ENCODE peak calls at places on chromosomes 16 and 17, in seven cellular contexts. S is epithelial cell of esophagus, T is Calu3, X is SK-N-SH, D is neural progenitor cell, H is hepatocyte, Z is GM13976. Q is an unnamed sample.
A peak's percentile ranks its signal among the peaks of the same experiment; 100 is the strongest.

GRCh38 chr17:79192503-79193500 is 118.2 kb downstream of the ENGASE start:
- DNase-seq in H (peak; percentile 80), S (peak; percentile 48), Z (peak; percentile 74), T (peak; percentile 39), D (peak; percentile 93), X (no peak), Q (peak; percentile 29)

GRCh38 chr17:12415031-12415430 is 250.7 kb upstream of the MYOCD start:
- DNase-seq in X (no peak), Z (no peak), H (peak; percentile 46), S (peak; percentile 46), D (no peak), T (no peak), Q (no peak)

GRCh38 chr17:75406222-75406615 is 741 bp upstream of the GRB2 start:
- DNase-seq in T (no peak), X (peak; percentile 27), S (peak; percentile 24), Z (no peak), D (peak; percentile 28), H (no peak), Q (no peak)

GRCh38 chr17:10294162-10294561 is 78.6 kb downstream of the MYH13 start:
- DNase-seq in H (peak; percentile 46), T (no peak), Z (peak; percentile 60), X (no peak), D (no peak), S (no peak), Q (no peak)

GRCh38 chr16:11258553-11259287 is 2.7 kb upstream of the SOCS1 start:
- DNase-seq in H (no peak), S (no peak), D (no peak), Z (peak; percentile 81), T (no peak), X (peak; percentile 50), Q (peak; percentile 74)

GRCh38 chr17:4498461-4499397 is at the start of gene SPNS2:
- DNase-seq in T (peak; percentile 79), S (peak; percentile 69), Z (peak; percentile 89), X (peak; percentile 97), H (peak; percentile 87), D (peak; percentile 90), Q (peak; percentile 75)

GRCh38 chr17:5355416-5356129 is 63.9 kb downstream of the NUP88 start:
- DNase-seq in H (no peak), T (no peak), S (peak; percentile 45), X (no peak), D (no peak), Z (no peak), Q (no peak)

GRCh38 chr16:49703494-49703893 is 152.4 kb downstream of the ZNF423 start:
- DNase-seq in S (no peak), T (no peak), H (no peak), D (no peak), X (no peak), Z (no peak), Q (no peak)

GRCh38 chr17:33389506-33390141 is 96.5 kb upstream of the ASIC2 start:
- DNase-seq in D (no peak), S (no peak), H (no peak), X (no peak), T (no peak), Z (no peak), Q (no peak)

GRCh38 chr16:82082543-82083244 is 47.6 kb downstream of the HSD17B2 start:
- DNase-seq in D (no peak), S (peak; percentile 65), Z (peak; percentile 13), H (peak; percentile 46), X (no peak), T (peak; percentile 37), Q (no peak)

GRCh38 chr17:6365187-6365943 is 69.6 kb downstream of the AIPL1 start:
- DNase-seq in Z (no peak), T (peak; percentile 27), D (no peak), H (peak; percentile 36), S (peak; percentile 78), X (no peak), Q (no peak)

GRCh38 chr17:82889496-82890338 is 49.9 kb upstream of the ZNF750 start:
- DNase-seq in X (no peak), S (peak; percentile 65), D (no peak), Z (no peak), H (peak; percentile 66), T (peak; percentile 90), Q (no peak)

GRCh38 chr17:64081802-64082799 is 47.8 kb downstream of the ERN1 start:
- DNase-seq in D (no peak), S (peak; percentile 96), Z (no peak), X (peak; percentile 76), H (peak; percentile 52), T (peak; percentile 33), Q (no peak)

GRCh38 chr17:28371245-28372202 is at the start of gene SARM1:
- DNase-seq in S (no peak), T (peak; percentile 59), Z (peak; percentile 96), X (peak; percentile 98), H (peak; percentile 94), D (peak; percentile 98), Q (peak; percentile 89)

GRCh38 chr17:77354721-77355455 is 214.1 kb downstream of the SEC14L1 start:
- DNase-seq in Z (peak; percentile 33), D (no peak), X (peak; percentile 60), T (no peak), S (peak; percentile 85), H (peak; percentile 58), Q (peak; percentile 73)

GRCh38 chr17:66344473-66344872 is 42.1 kb downstream of the PRKCA start:
- DNase-seq in H (no peak), S (no peak), T (no peak), X (no peak), Z (no peak), D (no peak), Q (no peak)

GRCh38 chr16:86669937-86670772 is 91.8 kb downstream of the FOXL1 start:
- DNase-seq in D (peak; percentile 54), X (no peak), T (no peak), Z (no peak), H (peak; percentile 39), S (no peak), Q (peak; percentile 66)

GRCh38 chr17:48181653-48182052 is 74.1 kb downstream of the SNX11 start:
- DNase-seq in Z (no peak), X (no peak), S (peak; percentile 41), D (peak; percentile 60), T (peak; percentile 44), H (peak; percentile 21), Q (no peak)

GRCh38 chr16:69804283-69804682 is 42.2 kb downstream of the WWP2 start:
- DNase-seq in H (no peak), X (no peak), S (no peak), Z (no peak), T (no peak), D (no peak), Q (no peak)

GRCh38 chr16:81585785-81586184 is 141.2 kb downstream of the CMIP start:
- DNase-seq in D (peak; percentile 49), S (no peak), X (no peak), H (peak; percentile 48), T (peak; percentile 45), Z (no peak), Q (no peak)

GRCh38 chr16:73019456-73020362 is 28.2 kb downstream of the ZFHX3 start:
- DNase-seq in H (peak; percentile 47), X (no peak), T (peak; percentile 48), D (no peak), S (peak; percentile 60), Z (no peak), Q (no peak)

GRCh38 chr17:40548491-40548981 is 16.7 kb downstream of the CCR7 start:
- DNase-seq in X (no peak), H (no peak), Z (no peak), S (no peak), T (no peak), D (no peak), Q (no peak)

GRCh38 chr16:47565454-47565853 is 104.3 kb downstream of the PHKB start:
- DNase-seq in S (peak; percentile 79), H (no peak), D (no peak), T (no peak), Z (no peak), X (no peak), Q (peak; percentile 73)

GRCh38 chr16:30445408-30446202 is at the start of gene SEPHS2:
- DNase-seq in S (peak; percentile 98), H (peak; percentile 96), Z (peak; percentile 93), D (peak; percentile 94), T (peak; percentile 97), X (peak; percentile 95), Q (peak; percentile 99)
- TF ChIP-seq CTCF in S (peak; percentile 20), H (peak; percentile 49), Z (peak; percentile 42), D (peak; percentile 47), T (no peak), X (peak; percentile 56), Q (peak; percentile 54)

DNA sequence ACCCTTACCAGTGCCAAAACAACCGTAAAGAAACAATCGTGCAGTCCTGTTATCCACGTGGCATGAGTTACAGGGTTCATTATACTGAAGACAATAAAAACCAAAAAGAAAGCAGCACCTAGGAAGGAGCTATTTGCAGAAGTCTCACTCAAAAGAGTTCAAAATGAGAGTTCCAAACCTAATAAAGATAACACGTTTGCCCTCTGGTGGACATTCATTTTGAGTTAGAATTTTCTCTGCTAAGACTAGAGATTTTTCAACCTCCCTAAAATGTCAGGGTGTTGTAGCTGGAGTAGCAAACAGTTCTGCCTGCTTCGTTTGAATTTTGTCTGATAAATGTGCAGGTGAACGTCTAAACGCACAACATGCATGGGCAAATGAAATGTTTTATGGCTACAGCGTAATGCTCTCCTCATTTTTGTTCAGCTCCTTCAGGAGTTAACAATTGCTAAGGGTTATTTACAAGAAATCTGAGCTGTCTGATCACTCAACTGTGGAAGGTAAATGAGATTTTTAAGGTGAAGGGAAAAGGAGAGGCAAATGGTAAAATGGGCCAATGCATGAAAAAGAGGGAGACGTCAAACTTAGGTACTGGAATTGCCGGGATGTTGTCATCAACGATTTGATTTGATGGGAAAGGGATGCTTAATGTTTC is 1067.9 kb upstream of the EEF2KMT start:
- DNase-seq in H (no peak), Z (no peak), D (peak; percentile 34), S (peak; percentile 1), X (peak; percentile 15), T (no peak), Q (no peak)
- TF ChIP-seq CTCF in H (peak; percentile 37), Z (no peak), D (peak; percentile 56), S (peak; percentile 11), X (no peak), T (no peak), Q (no peak)

DNA sequence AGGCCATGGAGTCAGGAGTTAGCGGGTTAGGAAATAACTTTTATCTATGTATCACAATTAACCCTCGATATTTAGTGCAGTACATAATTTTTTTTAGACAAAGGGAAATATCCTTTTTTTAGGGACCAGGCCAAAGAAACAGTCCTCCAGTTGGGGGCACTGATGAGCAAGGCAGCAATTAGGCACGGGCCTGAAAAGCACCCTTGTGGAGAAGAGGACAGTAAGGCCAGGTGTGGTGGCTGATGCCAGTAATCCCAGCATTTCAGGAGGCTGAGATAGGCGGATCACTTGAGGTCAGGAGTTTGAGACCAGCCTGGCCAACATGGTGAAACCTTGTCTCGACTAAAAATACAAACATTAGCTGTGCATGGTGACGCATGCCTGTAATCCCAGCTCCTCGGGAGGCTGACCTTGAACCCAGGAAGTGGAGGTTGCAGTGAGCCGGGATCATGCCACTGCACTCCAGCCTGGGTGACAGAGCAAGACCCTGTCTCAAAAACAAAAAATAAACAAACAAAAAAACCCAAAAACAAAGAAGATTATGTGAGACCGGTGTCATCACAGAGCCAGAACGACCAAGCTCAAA is 158.3 kb upstream of the NOL11 start:
- DNase-seq in D (no peak), X (no peak), Z (no peak), H (no peak), T (peak; percentile 27), S (no peak), Q (no peak)
- TF ChIP-seq CTCF in D (peak; percentile 49), X (peak; percentile 41), Z (peak; percentile 47), H (no peak), T (no peak), S (peak; percentile 20), Q (peak; percentile 32)

GRCh38 chr16:66419527-66419926 is 7.6 kb upstream of the BEAN1 start:
- DNase-seq in S (no peak), X (no peak), H (no peak), Z (no peak), T (no peak), D (peak; percentile 20), Q (no peak)
- TF ChIP-seq CTCF in S (no peak), X (peak; percentile 14), H (no peak), Z (no peak), T (peak; percentile 15), D (peak; percentile 25), Q (no peak)

GRCh38 chr17:16380640-16381495 is at the start of gene UBB:
- DNase-seq in H (peak; percentile 97), X (peak; percentile 95), Z (peak; percentile 94), S (peak; percentile 98), T (peak; percentile 84), D (peak; percentile 99), Q (peak; percentile 97)
- TF ChIP-seq CTCF in H (no peak), X (peak; percentile 12), Z (peak; percentile 16), S (no peak), T (no peak), D (peak; percentile 34), Q (no peak)

Q was measured in left ventricle myocardium inferior.